ENCODE peak calls at places on chromosomes 12 and 14, in six cellular contexts. T, U, K, Z, Y and D are unnamed samples.

GRCh38 chr12:58764100-58764953 is 156.0 kb downstream of the LRIG3 start:
- DNase-seq in Z (no peak), U (no peak), T (no peak), K (no peak), Y (no peak), D (no peak)

GRCh38 chr12:57521475-57522018 is 1.1 kb upstream of the MBD6 start:
- DNase-seq in K (peak), U (no peak), Y (peak), T (peak), Z (peak), D (no peak)

GRCh38 chr14:102508774-102509743 is 517 bp downstream of the ANKRD9 start:
- DNase-seq in U (peak), Y (peak), T (peak), K (no peak), Z (peak), D (no peak)

GRCh38 chr12:113154351-113154973 is 4.9 kb downstream of the CFAP73 start:
- DNase-seq in K (no peak), T (no peak), U (peak), Y (no peak), Z (peak), D (no peak)

GRCh38 chr14:29607129-29607528 is 320.5 kb downstream of the PRKD1 start:
- DNase-seq in Y (no peak), Z (no peak), U (no peak), K (no peak), T (no peak), D (no peak)

GRCh38 chr14:65184032-65184764 is 81.9 kb upstream of the MAX start:
- DNase-seq in U (no peak), Y (no peak), Z (no peak), K (no peak), T (no peak), D (no peak)

GRCh38 chr12:1629338-1630080 is 478 bp downstream of the WNT5B start:
- DNase-seq in Z (no peak), U (no peak), T (no peak), Y (no peak), K (peak), D (no peak)

GRCh38 chr12:12896261-12896660 is 4.9 kb downstream of the GPRC5A start:
- DNase-seq in K (no peak), Y (no peak), Z (peak), U (no peak), T (no peak), D (no peak)

GRCh38 chr12:47801170-47801903 is 18.4 kb downstream of the HDAC7 start:
- DNase-seq in T (peak), Z (no peak), K (peak), U (peak), Y (no peak), D (no peak)

GRCh38 chr14:102999227-102999895 is 58.0 kb downstream of the CDC42BPB start:
- DNase-seq in T (no peak), Z (no peak), K (no peak), Y (no peak), U (no peak), D (no peak)

DNA sequence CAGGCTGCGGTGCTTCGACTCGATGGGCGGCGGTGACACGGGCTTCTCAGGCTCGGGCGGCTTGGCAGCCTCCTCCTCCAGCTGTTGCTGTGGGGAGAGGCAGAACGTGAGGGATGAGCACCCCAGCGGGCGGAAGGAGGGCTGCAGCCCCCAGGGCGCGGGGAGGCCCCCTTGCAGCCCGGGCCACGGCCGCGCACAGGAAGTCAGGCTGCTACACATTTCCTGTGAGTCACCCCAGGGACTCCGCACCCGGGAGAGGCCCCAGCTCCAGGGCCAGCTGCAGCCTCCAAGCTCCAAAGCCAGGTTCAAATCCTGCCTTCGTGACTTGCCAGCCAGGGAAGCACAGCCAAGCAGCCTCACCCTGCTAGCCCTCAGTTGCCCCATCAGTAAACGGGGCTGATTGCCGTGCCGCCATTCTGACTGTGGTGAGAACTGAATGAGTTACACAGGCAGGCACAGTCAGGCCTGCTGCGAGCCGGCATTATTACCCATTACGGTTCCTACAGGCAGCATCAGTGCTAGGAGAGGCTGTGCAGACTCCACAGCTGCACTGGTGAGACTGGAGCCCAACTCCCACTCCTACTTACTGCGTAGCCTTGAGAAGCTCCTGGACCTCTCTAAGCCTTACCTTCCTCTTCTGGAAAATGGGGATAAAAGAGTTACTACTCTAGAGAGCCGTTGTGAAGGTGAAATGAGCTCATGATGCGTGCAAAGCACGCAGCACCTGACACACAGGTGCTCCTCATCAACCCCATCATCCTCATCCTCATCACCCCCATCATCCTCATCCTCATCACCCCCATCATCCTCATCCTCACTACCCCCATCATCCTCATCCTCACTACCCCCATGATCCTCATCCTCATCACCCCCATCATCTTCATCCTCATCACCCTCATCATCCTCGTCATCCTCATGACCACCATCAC is 100.9 kb downstream of the NCOR2 start:
- DNase-seq in Y (no peak), T (peak), Z (no peak), K (peak), U (peak), D (no peak)
- TF ChIP-seq CTCF in Y (no peak), T (no peak), Z (no peak), K (peak), U (no peak), D (no peak)

GRCh38 chr12:53972152-53972702 is 699 bp upstream of the HOXC11 start:
- DNase-seq in Z (no peak), U (no peak), T (peak), Y (no peak), K (no peak), D (peak)

GRCh38 chr12:53970451-53970850 is 2.5 kb upstream of the HOXC11 start:
- DNase-seq in U (no peak), T (no peak), Z (no peak), K (no peak), Y (no peak), D (no peak)

GRCh38 chr12:53972722-53973092 is 219 bp upstream of the HOXC11 start:
- DNase-seq in Y (no peak), K (no peak), U (no peak), Z (no peak), T (no peak), D (no peak)

GRCh38 chr12:53971129-53971528 is 1.8 kb upstream of the HOXC11 start:
- DNase-seq in T (no peak), Z (no peak), K (no peak), Y (no peak), U (no peak), D (no peak)

DNA sequence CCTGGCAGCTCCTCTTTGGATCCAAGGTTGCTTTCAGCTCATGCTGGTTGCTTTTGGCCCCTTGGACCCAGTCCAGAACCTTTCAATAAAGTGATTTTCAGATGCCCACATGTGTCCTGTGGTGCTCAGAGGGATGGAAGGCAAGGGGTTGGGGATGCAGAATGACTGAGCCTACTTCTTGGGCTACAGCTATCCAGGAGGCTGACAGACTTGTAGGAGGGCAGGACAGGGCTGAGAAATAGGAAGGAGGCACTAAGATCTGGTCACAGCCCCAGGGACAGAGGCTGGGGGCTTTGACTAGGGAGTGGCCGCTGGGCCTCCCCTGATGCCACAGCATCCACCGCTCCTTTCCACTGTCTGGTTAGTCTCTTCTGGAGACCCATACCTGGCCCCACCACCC is 1.2 kb upstream of the HOXC11 start:
- DNase-seq in K (no peak), U (no peak), Z (no peak), Y (no peak), T (no peak), D (no peak)
- H3K27ac ChIP-seq in K (no peak), U (no peak), Z (no peak), Y (no peak), T (peak), D (no peak)

DNA sequence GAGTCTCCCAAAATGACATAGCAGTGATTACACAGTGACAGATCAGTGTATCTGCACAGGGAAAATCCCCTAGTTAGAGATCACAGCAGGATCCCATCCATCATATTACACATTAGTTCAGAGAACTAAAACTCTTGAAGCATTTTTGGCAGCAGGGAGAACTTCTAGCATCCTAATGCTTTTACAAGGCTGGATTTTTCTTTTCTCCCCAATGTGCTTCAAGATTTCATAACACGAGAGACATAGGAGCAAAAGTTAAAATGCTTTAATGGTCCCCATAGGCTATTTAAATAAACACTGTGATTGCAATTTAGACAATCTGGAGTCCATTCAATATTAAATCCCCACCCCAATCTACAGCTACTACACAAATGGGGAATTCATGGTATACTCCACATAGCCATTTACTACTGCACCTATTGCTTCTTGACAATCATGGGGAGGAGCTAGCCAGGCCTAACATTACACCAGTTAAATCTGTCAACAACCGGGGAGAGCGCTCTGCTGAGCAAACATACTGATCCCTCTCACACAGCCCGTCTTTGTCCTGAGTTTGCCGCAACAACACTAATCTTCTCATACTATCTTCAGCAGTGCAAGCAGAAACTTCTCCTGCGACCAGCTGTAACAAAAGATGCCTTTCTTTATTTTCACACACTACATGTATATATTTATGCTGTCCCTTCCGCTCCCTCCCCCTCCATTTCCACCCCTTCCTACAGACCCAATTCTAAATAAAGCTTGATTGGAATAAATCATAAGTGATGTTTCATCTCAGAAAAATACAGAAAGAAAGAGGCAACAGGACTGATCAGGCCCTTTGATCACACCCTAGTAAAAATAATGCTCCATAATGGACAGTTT is 120.3 kb upstream of the SOX5 start:
- DNase-seq in Y (no peak), U (no peak), T (no peak), Z (peak), K (no peak), D (no peak)
- TF ChIP-seq CTCF in Y (no peak), U (no peak), T (no peak), Z (no peak), K (no peak), D (no peak)

GRCh38 chr14:100307215-100308111 is 1.2 kb upstream of the SLC25A29 start:
- DNase-seq in Z (no peak), T (no peak), Y (peak), K (peak), U (peak), D (no peak)
- H3K27ac ChIP-seq in Z (peak), T (peak), Y (peak), K (peak), U (peak), D (peak)